ENCODE peak calls at places on chromosomes 5 and 9, in ten cellular contexts. U is WERI-Rb-1; Z is CD4-positive, alpha-beta memory T cell; J is CD8-positive, alpha-beta T cell; Q is IMR-90; T is CD4-positive, CD25-positive, alpha-beta regulatory T cell; V is PC-3; I is heart right ventricle; O is astrocyte; B is neural progenitor cell. D is an unnamed sample.

GRCh38 chr5:132267166-132267739 is 9.8 kb downstream of the PDLIM4 start:
- DNase-seq in Z (no peak), U (no peak), I (no peak), T (no peak), O (no peak), B (no peak), J (no peak), Q (no peak), V (no peak), D (no peak)

GRCh38 chr5:37005252-37005651 is 128.7 kb downstream of the NIPBL start:
- DNase-seq in Q (peak; percentile 77), V (peak; percentile 25), U (no peak), O (peak; percentile 77), Z (no peak), J (no peak), B (no peak), T (no peak), I (no peak), D (no peak)

GRCh38 chr5:1468247-1468612 is 23.0 kb upstream of the SLC6A3 start:
- DNase-seq in V (peak; percentile 24), O (no peak), Z (no peak), Q (no peak), I (no peak), T (no peak), U (peak; percentile 90), B (peak; percentile 77), J (no peak), D (no peak)

GRCh38 chr9:103193992-103194391 is 198.9 kb downstream of the CYLC2 start:
- DNase-seq in U (no peak), J (no peak), Q (no peak), T (no peak), V (no peak), I (no peak), Z (no peak), O (no peak), B (no peak), D (no peak)

GRCh38 chr5:132439521-132440206 is 50.9 kb downstream of the IRF1 start:
- DNase-seq in Q (peak; percentile 97), Z (no peak), I (peak; percentile 71), V (peak; percentile 46), T (no peak), J (no peak), O (peak; percentile 91), B (no peak), U (no peak), D (no peak)

GRCh38 chr5:98428806-98429205 is 344.7 kb upstream of the RGMB start:
- DNase-seq in Q (peak; percentile 54), T (no peak), B (no peak), V (no peak), Z (no peak), U (no peak), I (no peak), J (no peak), O (peak; percentile 72), D (no peak)

GRCh38 chr5:29162297-29162696 is 2031.2 kb upstream of the CDH6 start:
- DNase-seq in J (no peak), O (no peak), T (no peak), U (no peak), Q (no peak), Z (no peak), B (peak; percentile 20), I (no peak), V (no peak), D (no peak)

GRCh38 chr5:80175337-80175736 is 80.5 kb downstream of the SERINC5 start:
- DNase-seq in J (no peak), T (no peak), O (no peak), U (no peak), V (no peak), Q (no peak), B (no peak), I (no peak), Z (no peak), D (no peak)

GRCh38 chr9:91214086-91214485 is 147.6 kb downstream of the AUH start:
- DNase-seq in B (no peak), O (peak; percentile 48), Z (no peak), Q (peak; percentile 39), I (no peak), T (no peak), U (no peak), J (no peak), V (peak; percentile 20), D (no peak)

GRCh38 chr5:31106742-31107546 is 86.5 kb upstream of the CDH6 start:
- DNase-seq in U (no peak), V (peak; percentile 69), O (peak; percentile 91), J (no peak), Z (no peak), T (no peak), B (peak; percentile 85), I (no peak), Q (peak; percentile 90), D (no peak)

GRCh38 chr9:121286973-121287721 is 19.2 kb downstream of the GSN start:
- DNase-seq in V (peak; percentile 96), B (peak; percentile 83), Z (no peak), I (peak; percentile 76), U (peak; percentile 85), J (no peak), Q (peak; percentile 95), T (no peak), O (peak; percentile 89), D (no peak)

GRCh38 chr9:121288874-121289553 is 21.1 kb downstream of the GSN start:
- DNase-seq in J (no peak), O (peak; percentile 88), U (peak; percentile 90), V (no peak), Q (peak; percentile 74), B (peak; percentile 78), Z (no peak), T (no peak), I (peak; percentile 69), D (no peak)

GRCh38 chr9:121289554-121290370 is 21.8 kb downstream of the GSN start:
- DNase-seq in B (no peak), Z (no peak), U (no peak), Q (no peak), T (no peak), I (no peak), J (no peak), V (no peak), O (no peak), D (no peak)

GRCh38 chr9:121286688-121286972 is 18.7 kb downstream of the GSN start:
- DNase-seq in V (no peak), B (no peak), Z (no peak), O (no peak), Q (no peak), J (no peak), T (no peak), I (no peak), U (no peak), D (no peak)

DNA sequence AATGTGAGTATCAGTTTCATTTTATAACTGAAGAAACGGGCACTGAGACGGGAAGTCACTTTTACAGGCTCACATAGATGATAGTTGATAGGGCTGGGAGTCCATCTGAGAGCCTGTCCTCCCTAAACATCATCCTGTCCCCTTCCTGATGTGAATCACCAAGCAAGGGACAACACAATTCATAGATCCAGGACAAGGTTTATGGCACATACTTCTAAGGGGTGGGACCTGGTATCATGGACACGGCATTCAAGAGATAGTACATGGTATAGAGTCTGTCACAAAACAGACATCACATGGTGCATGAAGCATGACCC is 20.6 kb downstream of the GSN start:
- DNase-seq in V (no peak), Q (no peak), Z (no peak), J (no peak), T (no peak), U (no peak), B (no peak), O (no peak), I (no peak), D (no peak)
- H3K4me3 ChIP-seq in V (no peak overlapping the region), Q (no peak overlapping the region), Z (no peak overlapping the region), J (no peak overlapping the region), T (no peak overlapping the region), U (no peak overlapping the region), B (no peak overlapping the region), O (no peak overlapping the region), I (no peak overlapping the region), D (no peak overlapping the region)

DNA sequence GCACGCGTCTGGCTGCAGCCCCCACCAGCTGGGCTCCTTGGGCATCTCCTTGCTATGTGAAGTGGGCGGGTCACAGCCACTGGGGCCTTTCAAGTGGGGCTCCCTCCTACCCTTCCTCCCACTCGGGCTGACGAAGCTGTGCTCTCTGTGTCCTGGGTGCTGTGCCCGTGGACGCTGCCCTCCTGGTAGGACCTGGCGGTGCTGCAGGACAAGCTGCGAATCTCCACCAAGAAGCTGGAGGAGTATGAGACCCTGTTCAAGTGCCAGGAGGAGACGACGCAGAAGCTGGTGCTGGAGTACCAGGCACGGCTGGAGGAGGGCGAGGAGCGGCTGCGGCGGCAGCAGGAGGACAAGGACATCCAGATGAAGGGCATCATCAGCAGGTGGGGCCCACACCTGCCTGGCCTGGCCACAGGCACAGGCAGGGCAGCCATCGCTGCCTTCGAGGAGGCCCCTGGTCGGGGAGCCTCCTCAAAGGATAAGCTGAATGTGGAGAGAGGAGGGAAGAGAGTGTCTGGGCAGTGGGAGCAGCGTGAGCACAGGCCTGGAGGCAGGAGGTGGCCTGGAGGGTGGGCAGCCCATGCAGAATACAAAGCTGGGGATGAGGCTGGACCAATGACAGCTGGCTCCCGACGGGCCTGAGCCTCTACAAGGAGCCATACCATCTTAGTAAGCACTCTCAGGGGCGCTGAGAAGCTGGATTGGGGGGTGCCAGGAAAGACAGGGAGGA is 124.7 kb downstream of the DAB2IP start:
- DNase-seq in U (no peak), T (no peak), Q (no peak), B (no peak), Z (no peak), O (no peak), I (no peak), J (no peak), V (no peak), D (no peak)
- H3K27ac ChIP-seq in U (no peak overlapping the region), T (no peak overlapping the region), Q (no peak overlapping the region), B (no peak overlapping the region), Z (no peak overlapping the region), O (no peak overlapping the region), I (no peak overlapping the region), J (no peak overlapping the region), V (no peak overlapping the region), D (no peak overlapping the region)

DNA sequence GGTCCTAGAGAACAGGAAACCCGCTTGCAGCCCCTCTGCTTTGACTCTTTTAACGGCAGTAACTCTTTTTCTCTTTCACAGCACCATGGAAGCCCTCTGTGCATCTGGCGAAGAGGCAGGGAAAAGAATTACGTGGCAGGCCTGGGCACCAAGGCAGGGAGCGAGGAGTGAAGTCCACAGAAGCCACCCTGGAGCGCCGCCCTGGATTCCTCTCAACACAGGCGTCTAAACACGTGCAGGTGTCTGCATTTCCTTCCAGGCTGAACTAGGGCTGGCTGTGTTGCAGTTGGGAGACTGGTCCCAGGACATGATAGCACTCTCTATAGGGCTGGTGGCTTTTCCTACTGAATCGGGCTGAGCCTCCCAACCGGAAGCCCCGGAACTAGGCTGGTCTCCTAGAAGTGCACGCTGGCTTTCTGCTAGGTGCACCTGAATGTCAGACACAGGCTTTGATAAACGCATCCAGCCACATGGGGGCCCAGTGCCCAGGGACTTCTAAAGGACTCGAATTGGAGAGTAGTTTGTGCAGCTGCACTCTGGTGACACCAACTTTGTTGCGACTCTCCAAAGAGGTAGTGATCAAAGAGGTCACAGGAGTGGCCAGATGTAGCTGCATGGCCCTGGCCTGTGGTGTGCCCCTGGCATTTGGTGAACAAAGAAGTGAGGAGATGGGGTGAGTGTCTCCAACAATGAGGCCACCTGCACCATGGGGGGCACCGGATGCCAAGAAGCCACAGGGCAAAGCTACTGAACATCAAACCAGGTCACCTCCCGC is 54.5 kb downstream of the AK8 start:
- DNase-seq in Z (no peak), J (no peak), V (no peak), O (no peak), I (no peak), T (no peak), U (no peak), B (no peak), Q (no peak), D (no peak)
- H3K27me3 ChIP-seq in Z (no peaks in the 10 kb centered on the region), J (no peaks in the 10 kb centered on the region), V (no peaks in the 10 kb centered on the region), O (peaks cover 26% of the 10 kb centered on the region), I (peaks cover 6% of the 10 kb centered on the region), T (peaks cover 7% of the 10 kb centered on the region), U (no peaks in the 10 kb centered on the region), B (no peaks in the 10 kb centered on the region), Q (peaks cover 48% of the 10 kb centered on the region), D (no peaks in the 10 kb centered on the region)

GRCh38 chr5:40683351-40683750 is 3.6 kb downstream of the PTGER4 start:
- DNase-seq in J (no peak), I (no peak), T (no peak), B (no peak), Q (no peak), U (no peak), O (no peak), V (no peak), Z (no peak), D (peak; percentile 27)
- H3K4me3 ChIP-seq in J (peak overlapping the region; percentile 92), I (peak overlapping the region; percentile 82), T (peak overlapping the region; percentile 100), B (no peak overlapping the region), Q (peak overlapping the region; percentile 12), U (no peak overlapping the region), O (peak overlapping the region; percentile 79), V (peak overlapping the region; percentile 62), Z (peak overlapping the region; percentile 95), D (peak overlapping the region; percentile 77)

D was measured in naive thymus-derived CD4-positive, alpha-beta T cell.